ENCODE peak calls at places on chromosomes 6 and 20, in four cellular contexts. C is activated naive CD4-positive, alpha-beta T cell treated with anti-CD3 and anti-CD28 coated beads for 36 hours; A is retinal pigment epithelial cell; L is progenitor cell of endocrine pancreas. B is an unnamed sample.

GRCh38 chr6:26401389-26401986 is 587 bp upstream of the BTN3A1 start:
- DNase-seq in L (no peak), A (no peak), C (no peak), B (no peak)

GRCh38 chr6:15504040-15504491 is 158.8 kb downstream of the DTNBP1 start:
- DNase-seq in C (no peak), A (no peak), L (no peak), B (no peak)

GRCh38 chr20:61430228-61430624 is 178.2 kb downstream of the CDH4 start:
- DNase-seq in A (no peak), L (no peak), C (no peak), B (no peak)

GRCh38 chr6:159190460-159190859 is 21.3 kb downstream of the FNDC1 start:
- DNase-seq in L (no peak), A (no peak), C (no peak), B (no peak)

GRCh38 chr20:10376271-10377075 is 57.5 kb downstream of the MKKS start:
- DNase-seq in C (no peak), L (no peak), A (no peak), B (no peak)

GRCh38 chr20:2210646-2211556 is 84.9 kb upstream of the TGM3 start:
- DNase-seq in C (no peak), L (no peak), A (no peak), B (no peak)

GRCh38 chr20:63205896-63206295 is 10.0 kb downstream of the YTHDF1 start:
- DNase-seq in A (no peak), C (no peak), L (no peak), B (no peak)

GRCh38 chr20:22796465-22797077 is 212.2 kb upstream of the FOXA2 start:
- DNase-seq in C (no peak), L (no peak), A (no peak), B (no peak)

GRCh38 chr6:107114213-107114871 is 973 bp downstream of the BEND3 start:
- DNase-seq in C (peak; percentile 62), A (peak; percentile 59), L (peak; percentile 82), B (peak; percentile 66)

GRCh38 chr20:59958626-59959025 is 403 bp downstream of the CDH26 start:
- DNase-seq in A (no peak), L (peak; percentile 20), C (no peak), B (no peak)

GRCh38 chr20:44532981-44533331 is 11.1 kb upstream of the SERINC3 start:
- DNase-seq in A (no peak), L (no peak), C (peak; percentile 19), B (peak; percentile 18)

GRCh38 chr20:63086421-63087235 is 79.9 kb upstream of the BHLHE23 start:
- DNase-seq in A (no peak), L (no peak), C (peak; percentile 3), B (no peak)

GRCh38 chr6:55175078-55175777 is 913 bp downstream of the HCRTR2 start:
- DNase-seq in L (no peak), C (no peak), A (no peak), B (no peak)

GRCh38 chr6:21595265-21595950 is 1.9 kb downstream of the SOX4 start:
- DNase-seq in C (peak; percentile 25), L (no peak), A (no peak), B (peak; percentile 31)

GRCh38 chr6:151330130-151330715 is 61.1 kb downstream of the ZBTB2 start:
- DNase-seq in A (no peak), C (no peak), L (no peak), B (no peak)

GRCh38 chr20:42688576-42688975 is 501.1 kb downstream of the PTPRT start:
- DNase-seq in L (peak; percentile 43), A (no peak), C (peak; percentile 10), B (no peak)

GRCh38 chr6:45704056-45704790 is 311.4 kb downstream of the CLIC5 start:
- DNase-seq in C (no peak), L (no peak), A (no peak), B (no peak)

GRCh38 chr6:111456208-111456607 is 26.8 kb downstream of the REV3L start:
- DNase-seq in L (no peak), A (no peak), C (no peak), B (no peak)

GRCh38 chr6:109292420-109292819 is 89.8 kb downstream of the CD164 start:
- DNase-seq in L (no peak), A (no peak), C (no peak), B (no peak)

GRCh38 chr20:44580581-44581268 is 1.7 kb upstream of the PKIG start:
- DNase-seq in A (no peak), L (no peak), C (no peak), B (no peak)

GRCh38 chr6:83518946-83519489 is 6.7 kb downstream of the PRSS35 start:
- DNase-seq in A (no peak), C (no peak), L (no peak), B (no peak)

GRCh38 chr6:41488392-41489129 is 57.6 kb upstream of the FOXP4 start:
- DNase-seq in C (no peak), L (peak; percentile 36), A (no peak), B (no peak)

GRCh38 chr6:117908246-117909107 is 1.4 kb downstream of the SLC35F1 start:
- DNase-seq in A (no peak), C (no peak), L (peak; percentile 28), B (no peak)

B was measured in activated CD8-positive, alpha-beta T cell treated with anti-CD3 and anti-CD28 coated beads for 36 hours.